ENCODE peak calls at places on chromosomes 5 and 9, in five cellular contexts. One of them, this sample, is unnamed.

GRCh38 chr9:70113403-70114022 is 69.9 kb downstream of the MAMDC2 start:
- DNase-seq in aorta: peak; percentile 71
- DNase-seq in dermis microvascular lymphatic vessel endothelial cell: no peak
- DNase-seq in mesenteric fat pad: no peak
- DNase-seq in frontal cortex: no peak
- DNase-seq in this sample: no peak

GRCh38 chr5:113896789-113897188 is 383.3 kb downstream of the YTHDC2 start:
- DNase-seq in mesenteric fat pad: no peak
- DNase-seq in dermis microvascular lymphatic vessel endothelial cell: no peak
- DNase-seq in aorta: no peak
- DNase-seq in frontal cortex: no peak
- DNase-seq in this sample: no peak

GRCh38 chr9:75299324-75299723 is 211.0 kb downstream of the OSTF1 start:
- DNase-seq in mesenteric fat pad: no peak
- DNase-seq in frontal cortex: no peak
- DNase-seq in dermis microvascular lymphatic vessel endothelial cell: no peak
- DNase-seq in aorta: no peak
- DNase-seq in this sample: no peak

GRCh38 chr5:128074171-128074570 is 9.4 kb upstream of the SLC12A2 start:
- DNase-seq in mesenteric fat pad: no peak
- DNase-seq in aorta: no peak
- DNase-seq in frontal cortex: no peak
- DNase-seq in dermis microvascular lymphatic vessel endothelial cell: no peak
- DNase-seq in this sample: no peak

GRCh38 chr5:177403194-177403825 is 2.8 kb upstream of the PFN3 start:
- DNase-seq in dermis microvascular lymphatic vessel endothelial cell: no peak
- DNase-seq in frontal cortex: no peak
- DNase-seq in aorta: no peak
- DNase-seq in mesenteric fat pad: no peak
- DNase-seq in this sample: no peak

GRCh38 chr5:58648846-58649245 is 66.0 kb downstream of the RAB3C start:
- DNase-seq in dermis microvascular lymphatic vessel endothelial cell: no peak
- DNase-seq in frontal cortex: no peak
- DNase-seq in aorta: no peak
- DNase-seq in mesenteric fat pad: no peak
- DNase-seq in this sample: no peak

GRCh38 chr9:85013703-85014102 is 344.2 kb downstream of the NTRK2 start:
- DNase-seq in aorta: no peak
- DNase-seq in mesenteric fat pad: no peak
- DNase-seq in frontal cortex: no peak
- DNase-seq in dermis microvascular lymphatic vessel endothelial cell: no peak
- DNase-seq in this sample: no peak

GRCh38 chr9:16282216-16282615 is 588.3 kb downstream of the BNC2 start:
- DNase-seq in aorta: no peak
- DNase-seq in dermis microvascular lymphatic vessel endothelial cell: no peak
- DNase-seq in frontal cortex: no peak
- DNase-seq in mesenteric fat pad: no peak
- DNase-seq in this sample: no peak

GRCh38 chr5:95842955-95843544 is 20.5 kb upstream of the GLRX start:
- DNase-seq in mesenteric fat pad: no peak
- DNase-seq in aorta: peak; percentile 87
- DNase-seq in frontal cortex: no peak
- DNase-seq in dermis microvascular lymphatic vessel endothelial cell: no peak
- DNase-seq in this sample: no peak

GRCh38 chr5:5598547-5599113 is 176.2 kb downstream of the ICE1 start:
- DNase-seq in aorta: no peak
- DNase-seq in mesenteric fat pad: no peak
- DNase-seq in dermis microvascular lymphatic vessel endothelial cell: no peak
- DNase-seq in frontal cortex: no peak
- DNase-seq in this sample: no peak

GRCh38 chr5:21680661-21681060 is 1172.5 kb downstream of the CDH12 start:
- DNase-seq in frontal cortex: no peak
- DNase-seq in mesenteric fat pad: no peak
- DNase-seq in dermis microvascular lymphatic vessel endothelial cell: no peak
- DNase-seq in aorta: no peak
- DNase-seq in this sample: no peak

GRCh38 chr9:97900738-97901565 is 21.3 kb downstream of the TRMO start:
- DNase-seq in aorta: no peak
- DNase-seq in frontal cortex: peak; percentile 12
- DNase-seq in mesenteric fat pad: no peak
- DNase-seq in dermis microvascular lymphatic vessel endothelial cell: no peak
- DNase-seq in this sample: no peak

GRCh38 chr5:112189328-112189840 is 229.7 kb downstream of the EPB41L4A start:
- DNase-seq in mesenteric fat pad: no peak
- DNase-seq in aorta: no peak
- DNase-seq in frontal cortex: no peak
- DNase-seq in dermis microvascular lymphatic vessel endothelial cell: no peak
- DNase-seq in this sample: no peak

GRCh38 chr9:114250235-114250568 is 72.7 kb upstream of the ORM1 start:
- DNase-seq in frontal cortex: peak; percentile 50
- DNase-seq in mesenteric fat pad: no peak
- DNase-seq in dermis microvascular lymphatic vessel endothelial cell: no peak
- DNase-seq in aorta: peak; percentile 89
- DNase-seq in this sample: no peak

GRCh38 chr9:115063058-115063850 is 54.7 kb downstream of the TNC start:
- DNase-seq in dermis microvascular lymphatic vessel endothelial cell: no peak
- DNase-seq in mesenteric fat pad: no peak
- DNase-seq in aorta: no peak
- DNase-seq in frontal cortex: no peak
- DNase-seq in this sample: no peak

GRCh38 chr9:33379666-33380389 is 22.5 kb downstream of the AQP7 start:
- DNase-seq in mesenteric fat pad: peak; percentile 80
- DNase-seq in aorta: no peak
- DNase-seq in frontal cortex: no peak
- DNase-seq in dermis microvascular lymphatic vessel endothelial cell: no peak
- DNase-seq in this sample: no peak

GRCh38 chr5:110179291-110179690 is 489.6 kb downstream of the MAN2A1 start:
- DNase-seq in mesenteric fat pad: no peak
- DNase-seq in dermis microvascular lymphatic vessel endothelial cell: no peak
- DNase-seq in frontal cortex: no peak
- DNase-seq in aorta: no peak
- DNase-seq in this sample: no peak

GRCh38 chr5:116032094-116032517 is at the start of gene ARL14EPL:
- DNase-seq in mesenteric fat pad: no peak
- DNase-seq in dermis microvascular lymphatic vessel endothelial cell: peak; percentile 93
- DNase-seq in frontal cortex: no peak
- DNase-seq in aorta: peak; percentile 59
- DNase-seq in this sample: no peak

GRCh38 chr5:172864747-172865146 is 30.7 kb downstream of the ERGIC1 start:
- DNase-seq in frontal cortex: no peak
- DNase-seq in dermis microvascular lymphatic vessel endothelial cell: no peak
- DNase-seq in aorta: no peak
- DNase-seq in mesenteric fat pad: no peak
- DNase-seq in this sample: no peak

This sample was measured in vagina.